ENCODE peak calls at places on chromosomes 16 and 17, in five cellular contexts. C is colonic mucosa, L is A549, J is adrenal gland, S is psoas muscle. D is an unnamed sample.

GRCh38 chr16:20944861-20945390 is 44.4 kb downstream of the LYRM1 start:
- DNase-seq in C (no peak), L (no peak), J (peak; percentile 52), S (no peak), D (no peak)

GRCh38 chr16:50878536-50878935 is 136.7 kb downstream of the CYLD start:
- DNase-seq in C (no peak), L (no peak), J (no peak), S (no peak), D (no peak)

GRCh38 chr17:76243826-76244679 is 3.8 kb upstream of the RNF157 start:
- DNase-seq in C (no peak), L (no peak), J (peak; percentile 50), S (no peak), D (no peak)

GRCh38 chr17:40092581-40092980 is 7.8 kb downstream of the NR1D1 start:
- DNase-seq in C (no peak), L (no peak), J (no peak), S (no peak), D (no peak)

GRCh38 chr17:10117581-10118001 is 80.8 kb downstream of the GAS7 start:
- DNase-seq in C (no peak), L (no peak), J (no peak), S (no peak), D (no peak)

GRCh38 chr16:67537636-67538591 is 9.3 kb downstream of the RIPOR1 start:
- DNase-seq in C (peak; percentile 57), L (no peak), J (peak; percentile 77), S (peak; percentile 73), D (no peak)

GRCh38 chr17:41060052-41060604 is at the start of gene KRTAP2-3:
- DNase-seq in C (no peak), L (peak; percentile 55), J (no peak), S (no peak), D (peak; percentile 87)

GRCh38 chr17:32783602-32784001 is 93.3 kb downstream of the MYO1D start:
- DNase-seq in C (no peak), L (peak; percentile 69), J (no peak), S (no peak), D (peak; percentile 27)

GRCh38 chr16:88338111-88338510 is 44.6 kb upstream of the ZNF469 start:
- DNase-seq in C (no peak), L (no peak), J (no peak), S (no peak), D (no peak)

GRCh38 chr16:72833969-72834368 is 214.0 kb downstream of the ZFHX3 start:
- DNase-seq in C (no peak), L (no peak), J (no peak), S (no peak), D (no peak)

GRCh38 chr16:72073831-72074230 is 10.8 kb downstream of the HPR start:
- DNase-seq in C (no peak), L (no peak), J (peak; percentile 57), S (no peak), D (no peak)

GRCh38 chr16:29868396-29868795 is 5.4 kb upstream of the CDIPT start:
- DNase-seq in C (no peak), L (no peak), J (no peak), S (peak; percentile 23), D (no peak)
- H3K4me3 ChIP-seq in C (no peak overlapping the region), L (no peak overlapping the region), J (no peak overlapping the region), S (no peak overlapping the region), D (no peak overlapping the region)

GRCh38 chr17:7886227-7887037 is 2.2 kb upstream of the CHD3 start:
- DNase-seq in C (peak; percentile 65), L (peak; percentile 51), J (peak; percentile 69), S (no peak), D (no peak)

GRCh38 chr17:7889166-7889584 is 586 bp downstream of the CHD3 start:
- DNase-seq in C (peak; percentile 98), L (peak; percentile 92), J (peak; percentile 99), S (peak; percentile 97), D (peak; percentile 67)

GRCh38 chr17:7887038-7887481 is 1.5 kb upstream of the CHD3 start:
- DNase-seq in C (no peak), L (no peak), J (no peak), S (no peak), D (no peak)

GRCh38 chr17:7888184-7888920 is at the start of gene CHD3:
- DNase-seq in C (peak; percentile 65), L (no peak), J (peak; percentile 58), S (no peak), D (no peak)

DNA sequence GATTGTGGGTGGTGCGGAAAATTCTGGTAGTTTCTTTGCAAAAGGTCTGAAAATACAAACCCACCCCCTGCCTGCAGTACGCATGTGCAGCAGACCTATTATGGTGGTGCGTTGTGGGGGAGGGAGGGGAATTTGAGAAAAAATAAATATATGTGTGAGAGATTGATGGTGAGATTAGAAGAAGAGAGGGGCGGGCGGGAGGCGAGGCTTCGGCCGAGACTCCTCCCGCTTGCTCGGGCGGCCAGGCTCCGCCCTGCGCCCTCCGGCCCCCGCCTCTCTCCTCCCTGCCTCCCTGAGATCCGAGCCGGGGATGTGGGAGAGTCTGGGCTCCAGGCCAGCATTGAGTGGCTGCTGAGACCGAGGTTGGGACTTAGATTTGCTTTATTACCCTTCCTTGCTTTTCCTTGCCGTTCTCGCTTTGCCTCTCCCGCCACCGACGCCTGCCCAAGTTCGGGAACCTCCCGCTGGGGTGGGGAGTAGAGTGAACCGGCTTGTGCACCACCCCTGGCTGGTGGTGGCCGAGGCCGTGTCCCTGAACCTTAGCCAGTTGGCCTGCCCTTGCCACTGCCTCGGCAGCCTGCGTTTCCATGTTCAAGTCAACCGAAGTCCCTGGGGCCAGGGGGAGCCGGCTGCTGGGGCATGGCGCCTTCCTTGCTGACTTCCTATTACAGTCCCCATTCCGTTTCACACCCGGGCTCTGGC is 956 bp upstream of the CHD3 start:
- DNase-seq in C (peak; percentile 95), L (peak; percentile 98), J (peak; percentile 97), S (peak; percentile 90), D (peak; percentile 96)
- H3K27ac ChIP-seq in C (peak overlapping the region; percentile 99), L (peak overlapping the region; percentile 98), J (peak overlapping the region; percentile 81), S (peak overlapping the region; percentile 70), D (peak overlapping the region; percentile 77)

GRCh38 chr16:70768205-70768580 is 32.8 kb downstream of the VAC14 start:
- DNase-seq in C (no peak), L (no peak), J (no peak), S (no peak), D (no peak)

GRCh38 chr16:70770291-70770967 is 30.5 kb downstream of the VAC14 start:
- DNase-seq in C (no peak), L (peak; percentile 54), J (peak; percentile 67), S (no peak), D (no peak)

GRCh38 chr16:70770968-70771552 is 29.9 kb downstream of the VAC14 start:
- DNase-seq in C (peak; percentile 69), L (peak; percentile 70), J (peak; percentile 92), S (peak; percentile 67), D (no peak)

GRCh38 chr16:70769131-70769530 is 31.8 kb downstream of the VAC14 start:
- DNase-seq in C (no peak), L (no peak), J (no peak), S (no peak), D (no peak)

GRCh38 chr16:70769761-70770160 is 31.2 kb downstream of the VAC14 start:
- DNase-seq in C (no peak), L (no peak), J (no peak), S (no peak), D (no peak)
- TF ChIP-seq CTCF in C (no peak), L (no peak), J (no peak), S (no peak), D (no peak)

GRCh38 chr17:47231866-47232265 is 21.8 kb upstream of the ITGB3 start:
- DNase-seq in C (no peak), L (no peak), J (no peak), S (no peak), D (no peak)

GRCh38 chr17:47231334-47231733 is 22.2 kb downstream of the MYL4 start:
- DNase-seq in C (no peak), L (no peak), J (no peak), S (no peak), D (no peak)

GRCh38 chr17:47227862-47228261 is 18.7 kb downstream of the MYL4 start:
- DNase-seq in C (no peak), L (no peak), J (no peak), S (no peak), D (no peak)

GRCh38 chr17:47230864-47231263 is 21.7 kb downstream of the MYL4 start:
- DNase-seq in C (no peak), L (no peak), J (no peak), S (no peak), D (no peak)

GRCh38 chr17:47229535-47230443 is 20.6 kb downstream of the MYL4 start:
- DNase-seq in C (peak; percentile 85), L (peak; percentile 92), J (peak; percentile 96), S (peak; percentile 80), D (peak; percentile 93)
- H3K4me3 ChIP-seq in C (no peak overlapping the region), L (peak overlapping the region; percentile 15), J (no peak overlapping the region), S (peak overlapping the region; percentile 50), D (peak overlapping the region; percentile 46)

GRCh38 chr16:87003414-87003755 is 313.8 kb downstream of the C16orf95 start:
- DNase-seq in C (no peak), L (no peak), J (no peak), S (no peak), D (no peak)
- H3K27ac ChIP-seq in C (no peak overlapping the region), L (no peak overlapping the region), J (no peak overlapping the region), S (no peak overlapping the region), D (no peak overlapping the region)

DNA sequence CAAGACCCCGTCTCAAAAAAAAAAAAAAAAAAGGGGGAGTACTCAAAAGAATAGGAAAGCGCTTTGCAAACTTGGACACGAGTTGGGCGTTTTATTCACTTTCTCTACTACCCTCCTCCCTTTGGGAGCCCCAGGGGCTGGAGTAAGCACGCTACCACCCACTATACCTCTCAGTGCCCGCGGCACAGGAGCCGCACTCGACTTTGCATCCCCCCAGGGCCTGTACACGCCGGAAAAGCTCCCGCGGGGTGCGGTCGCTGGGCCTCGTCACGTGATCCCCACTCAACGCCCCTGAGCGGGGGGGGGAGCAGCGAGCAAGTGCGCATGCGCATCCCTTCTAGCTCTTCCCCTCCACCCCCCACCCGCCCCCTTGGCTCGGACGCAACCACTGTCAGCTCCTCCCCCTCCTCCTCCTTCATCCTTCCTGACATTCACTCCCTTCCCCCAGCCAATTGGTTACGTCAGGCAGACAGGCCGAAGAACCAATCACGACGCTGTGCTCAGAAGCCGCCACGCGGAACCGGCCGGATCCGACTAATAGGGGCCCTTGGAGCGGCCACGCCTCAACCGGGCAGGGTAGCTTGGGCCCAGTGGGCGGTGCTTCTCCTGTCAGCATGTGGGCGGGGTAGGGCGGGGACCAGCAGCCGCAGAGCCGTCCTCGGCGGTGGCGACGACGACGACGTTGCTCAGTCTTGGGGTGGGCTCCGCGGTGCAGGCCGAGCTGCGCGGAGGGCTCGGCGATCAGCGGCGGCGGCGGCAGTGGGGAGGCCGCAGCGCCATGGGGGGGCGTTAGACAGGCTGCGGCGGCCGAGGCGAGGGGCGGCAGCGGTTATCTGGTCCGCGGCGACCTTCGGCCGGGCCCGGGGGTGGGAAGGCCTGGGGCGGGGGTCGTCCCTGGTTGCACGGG is at the start of gene HAPSTR1:
- DNase-seq in C (peak; percentile 100), L (peak; percentile 100), J (peak; percentile 100), S (peak; percentile 100), D (peak; percentile 100)
- TF ChIP-seq CTCF in C (no peak), L (no peak), J (peak; percentile 12), S (no peak), D (no peak)

GRCh38 chr16:76343761-76344160 is 66.6 kb downstream of the CNTNAP4 start:
- DNase-seq in C (no peak), L (no peak), J (no peak), S (no peak), D (no peak)

GRCh38 chr16:76346210-76346609 is 69.0 kb downstream of the CNTNAP4 start:
- DNase-seq in C (no peak), L (no peak), J (no peak), S (no peak), D (no peak)

GRCh38 chr16:76345093-76345735 is 68.0 kb downstream of the CNTNAP4 start:
- DNase-seq in C (no peak), L (no peak), J (peak; percentile 53), S (peak; percentile 41), D (no peak)
- H3K4me3 ChIP-seq in C (no peak overlapping the region), L (no peak overlapping the region), J (no peak overlapping the region), S (no peak overlapping the region), D (no peak overlapping the region)

GRCh38 chr17:54900457-54901229 is at the start of gene TOM1L1:
- DNase-seq in C (peak; percentile 87), L (peak; percentile 85), J (peak; percentile 83), S (peak; percentile 60), D (peak; percentile 16)
- H3K27ac ChIP-seq in C (peak within 1 kb of the TSS; percentile 56), L (peak within 1 kb of the TSS; percentile 87), J (no peak within 1 kb of the TSS), S (no peak within 1 kb of the TSS), D (no peak within 1 kb of the TSS)

D was measured in AG04450.